ENCODE peak calls at places on chromosomes 3 and 15, in four cellular contexts. I, V, U and K are unnamed samples.

GRCh38 chr15:76663529-76663928 is 241.6 kb downstream of the SCAPER start:
- DNase-seq in U (no peak), V (no peak), I (no peak), K (no peak)

GRCh38 chr3:9340450-9341009 is 22.3 kb upstream of the THUMPD3 start:
- DNase-seq in V (peak), U (no peak), I (peak), K (no peak)

GRCh38 chr3:65846936-65847335 is 191.8 kb downstream of the MAGI1 start:
- DNase-seq in V (no peak), I (no peak), U (no peak), K (no peak)

GRCh38 chr3:112009670-112010069 is 10.9 kb downstream of the TAGLN3 start:
- DNase-seq in V (no peak), I (no peak), U (no peak), K (no peak)

GRCh38 chr15:37103475-37104071 is 3.2 kb upstream of the MEIS2 start:
- DNase-seq in I (no peak), V (no peak), U (no peak), K (no peak)

GRCh38 chr15:99618941-99619411 is 53.2 kb downstream of the MEF2A start:
- DNase-seq in V (peak), U (no peak), I (peak), K (no peak)

GRCh38 chr3:37477713-37478487 is 303.5 kb upstream of the LRRFIP2 start:
- DNase-seq in I (no peak), U (no peak), V (no peak), K (no peak)

GRCh38 chr3:133568294-133569014 is 5.0 kb upstream of the CDV3 start:
- DNase-seq in I (peak), V (peak), U (no peak), K (peak)

GRCh38 chr15:98599911-98600685 is 48.2 kb upstream of the IGF1R start:
- DNase-seq in I (peak), V (peak), U (no peak), K (no peak)

GRCh38 chr3:76698136-76698535 is 341.8 kb upstream of the ROBO2 start:
- DNase-seq in I (no peak), U (no peak), V (no peak), K (no peak)

GRCh38 chr3:150905339-150905738 is at the start of gene MINDY4B:
- DNase-seq in I (no peak), V (no peak), U (no peak), K (no peak)

GRCh38 chr3:16059081-16059537 is 115.4 kb upstream of the GALNT15 start:
- DNase-seq in U (peak), V (peak), I (peak), K (no peak)

GRCh38 chr3:109900774-109901173 is 563.4 kb upstream of the DPPA4 start:
- DNase-seq in U (no peak), I (no peak), V (no peak), K (no peak)

GRCh38 chr3:115623414-115623868 is at the start of gene GAP43:
- DNase-seq in V (peak), I (peak), U (peak), K (peak)

GRCh38 chr3:135558906-135559305 is 406.6 kb upstream of the PPP2R3A start:
- DNase-seq in I (no peak), U (no peak), V (peak), K (no peak)

GRCh38 chr3:166283856-166284255 is 446.6 kb upstream of the BCHE start:
- DNase-seq in V (peak), I (peak), U (no peak), K (peak)

GRCh38 chr15:52252781-52253180 is 42.8 kb downstream of the MYO5C start:
- DNase-seq in I (peak), V (peak), U (no peak), K (peak)

GRCh38 chr3:82157952-82158351 is 396.5 kb upstream of the GBE1 start:
- DNase-seq in U (no peak), I (peak), V (peak), K (no peak)

DNA sequence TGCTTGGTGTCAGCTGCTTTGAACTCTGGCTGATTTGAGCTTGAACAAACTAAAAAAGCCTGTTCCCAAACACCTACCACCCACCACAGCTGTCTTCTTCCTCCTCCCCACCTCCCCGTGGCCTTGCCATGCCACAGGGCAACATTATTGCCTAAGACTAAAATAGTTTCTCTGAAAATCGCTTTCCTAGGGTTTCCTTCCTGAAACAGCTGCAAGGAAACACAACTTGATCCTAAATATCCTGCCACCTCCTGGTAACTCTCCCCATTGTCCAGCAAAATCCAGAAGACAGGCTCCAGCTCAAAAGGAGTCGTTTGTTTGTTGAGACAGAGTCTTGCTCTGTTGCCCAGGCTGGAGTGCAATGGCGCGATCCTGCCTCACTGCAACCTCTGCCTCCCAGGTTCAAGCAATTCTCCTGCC is 193.9 kb upstream of the TPM1 start:
- DNase-seq in I (peak), U (no peak), V (no peak), K (no peak)
- TF ChIP-seq CTCF in I (peak), U (no peak), V (peak), K (peak)

GRCh38 chr3:40528426-40528825 is 3.7 kb downstream of the ZNF621 start:
- DNase-seq in I (no peak), V (no peak), U (no peak), K (no peak)

GRCh38 chr3:40524222-40524570 is 564 bp upstream of the ZNF621 start:
- DNase-seq in V (no peak), U (no peak), I (no peak), K (no peak)

GRCh38 chr3:40521254-40521653 is 3.5 kb upstream of the ZNF621 start:
- DNase-seq in U (no peak), I (no peak), V (no peak), K (no peak)

GRCh38 chr3:40524571-40525285 is at the start of gene ZNF621:
- DNase-seq in V (peak), U (peak), I (peak), K (no peak)

DNA sequence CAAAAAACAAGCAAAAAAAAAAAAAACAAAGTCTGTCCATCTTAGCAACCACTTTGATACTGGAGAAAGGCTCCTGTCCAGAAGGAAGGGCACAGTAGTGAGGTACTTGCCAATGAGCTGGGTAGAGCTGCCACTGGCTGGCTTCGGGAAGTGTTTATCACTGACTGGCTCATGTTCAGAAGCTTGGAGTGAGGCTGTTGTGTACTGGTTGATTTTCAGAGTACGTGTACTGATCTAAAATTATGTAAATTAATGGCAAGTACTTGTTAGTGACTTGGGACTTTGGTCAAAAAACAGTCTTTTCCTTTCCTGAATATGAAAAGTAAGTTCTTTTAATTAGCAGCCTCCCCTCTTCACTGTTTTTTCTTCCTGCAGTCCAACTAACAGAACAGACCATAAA is 979 bp upstream of the ZNF621 start:
- DNase-seq in V (no peak), I (no peak), U (no peak), K (no peak)
- H3K4me3 ChIP-seq in V (no peak), I (no peak), U (peak), K (no peak)

GRCh38 chr3:172332256-172333041 is 115.8 kb downstream of the GHSR start:
- DNase-seq in V (peak), U (no peak), I (peak), K (no peak)

GRCh38 chr3:172328282-172328681 is 120.0 kb downstream of the GHSR start:
- DNase-seq in V (no peak), I (no peak), U (no peak), K (no peak)

GRCh38 chr3:172330413-172330812 is 117.8 kb downstream of the GHSR start:
- DNase-seq in I (no peak), U (no peak), V (no peak), K (no peak)

GRCh38 chr3:172326993-172327392 is 121.3 kb downstream of the GHSR start:
- DNase-seq in V (no peak), I (no peak), U (no peak), K (no peak)

DNA sequence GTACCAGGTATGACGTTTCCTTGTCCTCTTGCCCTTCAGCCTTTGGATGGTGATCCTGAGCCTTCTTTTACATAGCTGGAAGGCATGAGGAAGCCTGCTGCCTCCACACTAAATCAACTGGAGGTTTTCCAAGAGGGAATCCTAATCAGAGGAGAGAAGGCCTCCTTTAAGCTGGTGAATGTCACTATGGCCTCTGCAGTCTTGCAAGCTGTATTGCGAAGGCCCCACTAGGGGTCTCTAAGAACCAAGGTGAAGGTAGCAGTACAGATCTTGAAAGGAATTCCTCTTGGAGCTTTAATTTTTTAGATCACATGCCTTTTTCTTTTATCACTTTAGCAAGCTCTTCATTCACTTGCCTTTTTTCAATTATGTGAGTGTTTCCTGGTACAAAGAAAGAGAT is 119.2 kb downstream of the GHSR start:
- DNase-seq in U (no peak), I (no peak), V (no peak), K (no peak)
- TF ChIP-seq CTCF in U (no peak), I (no peak), V (peak), K (no peak)

GRCh38 chr3:42308651-42309050 is 42.7 kb upstream of the CCK start:
- DNase-seq in V (no peak), I (no peak), U (no peak), K (no peak)
- H3K4me3 ChIP-seq in V (no peak), I (no peak), U (no peak), K (no peak)

GRCh38 chr3:60953406-60953805 is 297.8 kb downstream of the FHIT start:
- DNase-seq in U (no peak), V (peak), I (peak), K (no peak)

GRCh38 chr3:60949146-60949545 is 302.1 kb downstream of the FHIT start:
- DNase-seq in I (no peak), U (no peak), V (no peak), K (no peak)

GRCh38 chr3:60954049-60954448 is 297.2 kb downstream of the FHIT start:
- DNase-seq in U (no peak), I (peak), V (peak), K (peak)

GRCh38 chr3:60948488-60948887 is 302.8 kb downstream of the FHIT start:
- DNase-seq in U (no peak), V (peak), I (peak), K (no peak)
- TF ChIP-seq CTCF in U (no peak), V (peak), I (no peak), K (peak)

GRCh38 chr15:92887869-92888268 is 12.3 kb upstream of the CHD2 start:
- DNase-seq in I (no peak), V (no peak), U (no peak), K (no peak)
- H3K4me3 ChIP-seq in I (no peak), V (no peak), U (peak), K (no peak)

DNA sequence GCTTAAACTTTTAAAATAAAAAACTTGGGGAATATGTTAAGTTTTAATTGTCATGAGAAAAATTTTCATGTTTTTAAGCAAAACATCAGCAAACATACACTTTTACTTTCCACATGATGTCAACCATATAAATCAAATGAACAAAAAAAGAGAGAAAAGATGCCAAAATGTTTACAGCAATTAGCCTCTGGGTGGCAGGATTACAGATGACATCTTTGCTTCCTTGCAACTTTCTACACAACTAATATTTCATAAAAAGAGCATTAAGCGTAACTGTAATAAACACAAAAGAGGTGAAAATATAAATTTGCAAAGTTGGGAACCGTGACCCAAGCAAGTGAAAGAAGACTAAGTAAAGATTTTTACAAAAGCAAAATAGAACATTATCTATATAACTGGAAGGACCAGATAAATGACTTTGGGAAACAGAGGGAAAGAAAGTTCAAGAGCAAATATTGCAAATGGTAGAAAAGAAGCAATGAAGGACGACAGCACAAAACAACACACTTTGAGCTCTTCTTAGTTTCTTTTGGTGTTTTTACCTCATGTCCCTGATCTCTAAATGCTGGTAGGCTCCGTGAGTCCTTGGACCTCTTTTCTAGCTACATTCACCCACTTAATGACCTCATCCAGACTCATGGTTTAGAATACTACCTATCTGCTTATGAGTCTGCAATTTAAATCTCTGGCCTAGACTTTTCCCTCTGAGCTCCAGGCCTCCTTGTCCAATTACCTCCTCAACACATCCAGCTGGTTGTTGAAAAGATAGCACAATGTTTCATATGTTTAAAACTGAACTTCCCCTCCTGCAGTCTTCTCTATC is 9.4 kb downstream of the TP53BP1 start:
- DNase-seq in I (no peak), U (no peak), V (no peak), K (no peak)
- TF ChIP-seq CTCF in I (peak), U (peak), V (peak), K (peak)